ENCODE peak calls at places on chromosome 18, in eight cellular contexts. V, G, M, L, T, Q, O and N are unnamed samples.
A peak's percentile ranks its signal among the peaks of the same experiment; 100 is the strongest.

GRCh38 chr18:5463836-5464235 is 80.0 kb downstream of the EPB41L3 start:
- DNase-seq in V (no peak), G (no peak), M (no peak), L (no peak), T (no peak), Q (no peak), O (no peak), N (no peak)

GRCh38 chr18:42310956-42311355 is 355.9 kb downstream of the PIK3C3 start:
- DNase-seq in V (no peak), G (no peak), M (no peak), L (peak; percentile 46), T (no peak), Q (no peak), O (peak; percentile 38), N (no peak)

GRCh38 chr18:6096747-6097146 is 201.4 kb upstream of the TMEM200C start:
- DNase-seq in V (no peak), G (no peak), M (no peak), L (peak; percentile 49), T (no peak), Q (no peak), O (no peak), N (no peak)

GRCh38 chr18:65769653-65770052 is 18.8 kb downstream of the CDH7 start:
- DNase-seq in V (no peak), G (no peak), M (no peak), L (no peak), T (no peak), Q (no peak), O (no peak), N (no peak)

GRCh38 chr18:37902344-37902743 is 336.7 kb upstream of the CELF4 start:
- DNase-seq in V (no peak), G (no peak), M (no peak), L (no peak), T (no peak), Q (no peak), O (no peak), N (no peak)

GRCh38 chr18:9617006-9617542 is 2.7 kb upstream of the PPP4R1 start:
- DNase-seq in V (no peak), G (no peak), M (no peak), L (no peak), T (peak; percentile 52), Q (no peak), O (no peak), N (no peak)

GRCh38 chr18:13540783-13541182 is 185.6 kb downstream of the FAM210A start:
- DNase-seq in V (no peak), G (peak; percentile 23), M (no peak), L (no peak), T (no peak), Q (peak; percentile 19), O (no peak), N (peak; percentile 27)

GRCh38 chr18:69071680-69072079 is 273.8 kb downstream of the CCDC102B start:
- DNase-seq in V (no peak), G (no peak), M (no peak), L (no peak), T (no peak), Q (no peak), O (no peak), N (no peak)

GRCh38 chr18:38545071-38545470 is 979.5 kb upstream of the CELF4 start:
- DNase-seq in V (no peak), G (no peak), M (peak; percentile 8), L (peak; percentile 37), T (no peak), Q (no peak), O (no peak), N (no peak)

GRCh38 chr18:7272268-7273049 is 41.6 kb downstream of the LRRC30 start:
- DNase-seq in V (peak; percentile 36), G (no peak), M (peak; percentile 38), L (peak; percentile 89), T (peak; percentile 70), Q (no peak), O (peak; percentile 65), N (no peak)

GRCh38 chr18:79386547-79386946 is 9.2 kb upstream of the NFATC1 start:
- DNase-seq in V (no peak), G (no peak), M (no peak), L (no peak), T (no peak), Q (no peak), O (no peak), N (no peak)

GRCh38 chr18:62394001-62394763 is 69.1 kb downstream of the TNFRSF11A start:
- DNase-seq in V (no peak), G (no peak), M (no peak), L (no peak), T (no peak), Q (no peak), O (no peak), N (no peak)

GRCh38 chr18:62523255-62523588 is 397 bp downstream of the ZCCHC2 start:
- DNase-seq in V (no peak), G (no peak), M (no peak), L (no peak), T (no peak), Q (no peak), O (no peak), N (no peak)

GRCh38 chr18:53458944-53459580 is 765.4 kb downstream of the MBD2 start:
- DNase-seq in V (peak; percentile 18), G (no peak), M (no peak), L (peak; percentile 78), T (no peak), Q (no peak), O (no peak), N (no peak)

GRCh38 chr18:11669948-11670275 is 19.2 kb upstream of the GNAL start:
- DNase-seq in V (no peak), G (no peak), M (no peak), L (no peak), T (no peak), Q (no peak), O (no peak), N (no peak)

GRCh38 chr18:3015203-3015590 is 2.3 kb upstream of the LPIN2 start:
- DNase-seq in V (no peak), G (no peak), M (no peak), L (no peak), T (peak; percentile 97), Q (no peak), O (peak; percentile 83), N (no peak)

GRCh38 chr18:79951545-79952456 is at the start of gene SLC66A2:
- DNase-seq in V (peak; percentile 84), G (peak; percentile 93), M (no peak), L (peak; percentile 91), T (peak; percentile 86), Q (peak; percentile 92), O (peak; percentile 89), N (peak; percentile 94)

GRCh38 chr18:69968073-69968472 is 20.4 kb upstream of the CD226 start:
- DNase-seq in V (no peak), G (peak; percentile 72), M (no peak), L (no peak), T (no peak), Q (no peak), O (no peak), N (peak; percentile 42)

GRCh38 chr18:9743200-9744016 is 35.3 kb downstream of the RAB31 start:
- DNase-seq in V (no peak), G (no peak), M (peak; percentile 32), L (no peak), T (peak; percentile 100), Q (no peak), O (peak; percentile 96), N (no peak)

GRCh38 chr18:42298744-42299685 is 344.0 kb downstream of the PIK3C3 start:
- DNase-seq in V (peak; percentile 77), G (peak; percentile 68), M (peak; percentile 43), L (peak; percentile 86), T (peak; percentile 63), Q (peak; percentile 18), O (peak; percentile 80), N (peak; percentile 25)